ENCODE peak calls at places on chromosome 22, in five cellular contexts. Y, D, E, G and K are unnamed samples.

GRCh38 chr22:46087816-46088277 is 62.5 kb upstream of the PPARA start:
- DNase-seq in Y (peak), E (peak), G (peak), D (peak), K (peak)

GRCh38 chr22:41247703-41248102 is 7.0 kb upstream of the CHADL start:
- DNase-seq in D (no peak), Y (no peak), E (no peak), G (no peak), K (no peak)

GRCh38 chr22:22712666-22713365 is 68.4 kb downstream of the GGTLC2 start:
- DNase-seq in G (no peak), Y (no peak), E (no peak), D (no peak), K (no peak)

GRCh38 chr22:20174785-20175596 is 24.1 kb upstream of the CCDC188 start:
- DNase-seq in E (peak), G (peak), Y (no peak), D (no peak), K (no peak)

GRCh38 chr22:19271856-19272535 is 19.5 kb downstream of the CLTCL1 start:
- DNase-seq in D (no peak), G (no peak), Y (no peak), E (no peak), K (no peak)

GRCh38 chr22:46239261-46240048 is 10.6 kb downstream of the CDPF1 start:
- DNase-seq in E (no peak), D (no peak), G (no peak), Y (no peak), K (no peak)

GRCh38 chr22:32754413-32755041 is 47.0 kb upstream of the TIMP3 start:
- DNase-seq in E (peak), D (no peak), G (no peak), Y (no peak), K (no peak)

GRCh38 chr22:22390989-22391388 is 117.6 kb downstream of the ZNF280B start:
- DNase-seq in D (no peak), Y (no peak), E (no peak), G (no peak), K (no peak)

GRCh38 chr22:37545703-37546435 is 14.4 kb upstream of the CDC42EP1 start:
- DNase-seq in Y (peak), G (no peak), E (peak), D (peak), K (peak)

GRCh38 chr22:47816121-47816915 is 1053.9 kb downstream of the TBC1D22A start:
- DNase-seq in Y (no peak), E (no peak), D (no peak), G (no peak), K (no peak)

GRCh38 chr22:21449531-21450319 is 17.5 kb upstream of the TMEM191C start:
- DNase-seq in E (no peak), G (peak), D (peak), Y (no peak), K (no peak)

GRCh38 chr22:23077627-23078461 is 7.5 kb downstream of the GNAZ start:
- DNase-seq in E (no peak), D (no peak), Y (no peak), G (no peak), K (no peak)

GRCh38 chr22:33883961-33884808 is 36.1 kb downstream of the LARGE1 start:
- DNase-seq in D (no peak), E (no peak), G (no peak), Y (no peak), K (no peak)

GRCh38 chr22:50146440-50147228 is 23.9 kb upstream of the PANX2 start:
- DNase-seq in D (peak), Y (no peak), G (peak), E (peak), K (peak)

GRCh38 chr22:44741929-44742328 is 10.4 kb upstream of the ARHGAP8 start:
- DNase-seq in Y (no peak), D (no peak), G (no peak), E (no peak), K (no peak)

GRCh38 chr22:25419247-25420113 is 145.0 kb upstream of the GRK3 start:
- DNase-seq in D (no peak), Y (no peak), G (peak), E (no peak), K (no peak)

GRCh38 chr22:26718905-26719304 is 61.5 kb downstream of the MIAT start:
- DNase-seq in D (no peak), E (peak), G (no peak), Y (peak), K (peak)

GRCh38 chr22:19904881-19905618 is 36.5 kb upstream of the COMT start:
- DNase-seq in Y (no peak), D (no peak), E (no peak), G (no peak), K (no peak)

GRCh38 chr22:48806227-48806781 is 1021.4 kb downstream of the BRD1 start:
- DNase-seq in E (no peak), D (peak), G (no peak), Y (no peak), K (no peak)

GRCh38 chr22:40525250-40525884 is 111.2 kb downstream of the MRTFA start:
- DNase-seq in G (peak), E (peak), Y (no peak), D (peak), K (no peak)

GRCh38 chr22:43625242-43625641 is 186.9 kb downstream of the EFCAB6 start:
- DNase-seq in E (no peak), Y (no peak), D (no peak), G (no peak), K (no peak)

GRCh38 chr22:43628253-43628649 is 183.9 kb downstream of the EFCAB6 start:
- DNase-seq in Y (no peak), D (no peak), G (no peak), E (no peak), K (no peak)

GRCh38 chr22:43630451-43630850 is 181.7 kb downstream of the EFCAB6 start:
- DNase-seq in E (no peak), D (no peak), G (no peak), Y (no peak), K (no peak)

GRCh38 chr22:43624144-43624998 is 187.7 kb downstream of the EFCAB6 start:
- DNase-seq in G (no peak), Y (no peak), E (no peak), D (no peak), K (peak)

DNA sequence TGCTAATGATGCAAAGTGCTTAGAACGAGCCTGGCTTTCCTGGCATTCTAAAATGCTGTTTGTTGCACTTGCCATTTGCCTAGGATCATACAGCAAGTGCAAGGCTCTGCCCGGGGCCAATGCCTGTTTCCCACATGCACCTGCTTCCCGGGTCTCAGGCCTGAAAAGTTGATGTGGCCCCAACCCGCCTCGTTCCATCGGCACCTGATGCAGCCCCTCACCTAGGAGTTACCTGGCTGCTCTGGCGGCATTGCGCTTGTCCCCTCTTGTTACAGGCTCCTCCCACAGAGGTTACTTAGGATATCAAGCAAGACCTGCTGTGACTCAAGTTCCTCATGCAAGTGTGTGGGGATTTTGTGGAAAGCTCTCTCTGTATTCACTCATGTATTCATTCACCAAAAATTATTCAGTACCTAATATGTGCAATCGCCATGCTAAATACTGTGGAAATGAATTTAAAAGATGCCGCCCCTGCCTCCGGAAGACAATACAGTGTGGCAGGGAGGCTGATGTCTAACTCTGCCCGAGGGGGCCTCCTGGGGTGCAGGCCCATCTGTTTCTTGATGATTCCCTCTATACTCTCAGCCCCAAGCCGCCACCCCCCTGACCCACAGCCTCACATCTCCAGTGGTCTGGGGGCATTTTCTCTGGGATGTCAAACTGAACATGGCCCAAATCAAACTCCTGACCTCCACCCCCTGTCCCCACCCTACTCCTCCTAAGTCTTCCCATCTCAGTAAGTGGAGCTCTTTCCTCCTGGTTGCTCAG is 184.4 kb downstream of the EFCAB6 start:
- DNase-seq in Y (no peak), E (no peak), G (no peak), D (no peak), K (no peak)
- TF ChIP-seq CTCF in Y (no peak), E (no peak), G (no peak), D (no peak), K (no peak)

GRCh38 chr22:39314251-39314971 is 5.0 kb downstream of the RPL3 start:
- DNase-seq in D (no peak), E (no peak), Y (no peak), G (peak), K (no peak)
- TF ChIP-seq CTCF in D (no peak), E (peak), Y (no peak), G (peak), K (peak)

DNA sequence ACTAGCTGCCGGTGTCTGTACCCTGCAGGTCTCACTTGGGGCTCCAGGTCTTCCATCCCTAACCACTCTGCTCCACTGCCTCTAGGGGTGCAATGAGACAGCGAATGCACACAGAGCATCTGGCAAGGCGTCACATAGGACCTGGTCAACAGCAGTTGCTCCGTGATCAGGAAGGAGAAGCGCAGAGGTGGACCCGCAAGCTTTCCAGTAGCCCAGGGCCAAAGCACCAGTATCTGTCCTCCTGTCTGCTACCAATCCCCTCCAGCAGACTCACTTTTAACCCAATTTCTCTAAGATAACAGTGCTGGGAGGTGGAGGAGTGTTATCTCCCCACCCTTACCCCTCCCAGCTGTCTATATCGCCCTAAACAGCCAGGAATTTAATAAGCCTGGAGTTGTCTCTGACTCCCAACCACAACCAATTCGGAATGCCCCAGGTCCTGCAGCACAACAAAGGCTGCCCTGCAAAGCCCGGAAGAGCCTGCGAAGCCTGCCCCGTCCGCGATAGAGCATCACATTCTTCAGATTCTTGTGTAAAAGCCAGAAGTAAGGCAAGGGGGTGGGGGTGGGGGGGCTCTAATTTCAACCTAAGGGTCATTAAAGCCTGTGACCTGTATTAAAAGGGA is 19.3 kb downstream of the MYH9 start:
- DNase-seq in G (peak), E (peak), D (no peak), Y (no peak), K (no peak)
- TF ChIP-seq CTCF in G (peak), E (peak), D (no peak), Y (no peak), K (no peak)

GRCh38 chr22:27723150-27723549 is 78.4 kb downstream of the MN1 start:
- DNase-seq in G (no peak), E (no peak), Y (no peak), D (no peak), K (no peak)
- TF ChIP-seq CTCF in G (peak), E (peak), Y (peak), D (no peak), K (no peak)

GRCh38 chr22:30866811-30867271 is 101.7 kb downstream of the MORC2 start:
- DNase-seq in D (peak), Y (no peak), E (peak), G (no peak), K (no peak)
- TF ChIP-seq CTCF in D (no peak), Y (no peak), E (peak), G (no peak), K (no peak)

GRCh38 chr22:35930933-35931332 is 97.7 kb downstream of the RBFOX2 start:
- DNase-seq in D (no peak), E (peak), G (peak), Y (peak), K (peak)
- TF ChIP-seq CTCF in D (no peak), E (peak), G (peak), Y (peak), K (peak)

GRCh38 chr22:28882545-28882877 is 861 bp upstream of the ZNRF3 start:
- DNase-seq in Y (no peak), G (no peak), E (peak), D (no peak), K (no peak)

GRCh38 chr22:28884754-28885375 is 1.5 kb downstream of the ZNRF3 start:
- DNase-seq in D (no peak), G (no peak), Y (no peak), E (no peak), K (no peak)

GRCh38 chr22:28883657-28883916 is 215 bp downstream of the ZNRF3 start:
- DNase-seq in D (no peak), G (no peak), Y (no peak), E (no peak), K (no peak)

GRCh38 chr22:28882878-28883656 is at the start of gene ZNRF3:
- DNase-seq in Y (peak), E (peak), G (peak), D (peak), K (peak)

GRCh38 chr22:28883917-28884753 is 763 bp downstream of the ZNRF3 start:
- DNase-seq in G (peak), E (peak), Y (no peak), D (peak), K (no peak)
- TF ChIP-seq CTCF in G (no peak), E (no peak), Y (no peak), D (no peak), K (no peak)